ENCODE peak calls at places on chromosomes 4 and X, in five cellular contexts. K is CD8-positive, alpha-beta memory T cell; P is thoracic aorta; O is CD4-positive, CD25-positive, alpha-beta regulatory T cell; Q is left lung. H is an unnamed sample.

GRCh38 chr4:8920969-8921368 is 49.3 kb upstream of the HMX1 start:
- DNase-seq in K (no peak), P (no peak), O (no peak), Q (no peak), H (no peak)

GRCh38 chr4:146114066-146114465 is 61.5 kb upstream of the LSM6 start:
- DNase-seq in K (no peak), P (no peak), O (no peak), Q (no peak), H (no peak)

GRCh38 chr4:8846864-8847263 is 24.8 kb downstream of the HMX1 start:
- DNase-seq in K (no peak), P (no peak), O (no peak), Q (peak; percentile 42), H (no peak)

GRCh38 chr4:92455956-92456355 is 152.2 kb downstream of the GRID2 start:
- DNase-seq in K (no peak), P (no peak), O (no peak), Q (no peak), H (no peak)

GRCh38 chr4:94390804-94391410 is 48.3 kb upstream of the HPGDS start:
- DNase-seq in K (no peak), P (no peak), O (peak; percentile 8), Q (no peak), H (peak; percentile 56)

GRCh38 chr4:2827874-2828751 is 15.5 kb upstream of the ADD1 start:
- DNase-seq in K (no peak), P (no peak), O (no peak), Q (peak; percentile 58), H (no peak)

GRCh38 chr4:120329386-120329785 is 262.7 kb upstream of the MAD2L1 start:
- DNase-seq in K (no peak), P (no peak), O (no peak), Q (no peak), H (no peak)

GRCh38 chr4:75142850-75143249 is 209.9 kb downstream of the PARM1 start:
- DNase-seq in K (no peak), P (no peak), O (no peak), Q (no peak), H (no peak)

GRCh38 chrX:134717698-134718328 is 59.5 kb upstream of the PLAC1 start:
- DNase-seq in K (no peak), P (no peak), O (no peak), Q (no peak), H (peak; percentile 28)

GRCh38 chr4:173420324-173420752 is 21.4 kb upstream of the SCRG1 start:
- DNase-seq in K (no peak), P (no peak), O (peak; percentile 12), Q (no peak), H (peak; percentile 71)

GRCh38 chr4:188403272-188403671 is 264.0 kb downstream of the TRIML1 start:
- DNase-seq in K (no peak), P (no peak), O (no peak), Q (no peak), H (no peak)

GRCh38 chrX:150207733-150208132 is 155.4 kb upstream of the MAMLD1 start:
- DNase-seq in K (no peak), P (no peak), O (no peak), Q (no peak), H (no peak)

GRCh38 chr4:173793937-173794510 is 264.0 kb upstream of the HAND2 start:
- DNase-seq in K (no peak), P (no peak), O (no peak), Q (no peak), H (peak; percentile 46)

GRCh38 chrX:45767021-45767491 is 566.4 kb upstream of the DIPK2B start:
- DNase-seq in K (no peak), P (no peak), O (no peak), Q (no peak), H (peak; percentile 69)

GRCh38 chrX:39813631-39814246 is 284.0 kb downstream of the BCOR start:
- DNase-seq in K (no peak), P (peak; percentile 25), O (no peak), Q (no peak), H (no peak)

GRCh38 chr4:15352508-15352907 is 75.3 kb upstream of the C1QTNF7 start:
- DNase-seq in K (no peak), P (no peak), O (no peak), Q (no peak), H (no peak)

GRCh38 chrX:17442898-17443297 is 67.9 kb downstream of the NHS start:
- DNase-seq in K (no peak), P (no peak), O (no peak), Q (no peak), H (no peak)

GRCh38 chrX:44962944-44963343 is 90.0 kb downstream of the KDM6A start:
- DNase-seq in K (no peak), P (no peak), O (no peak), Q (no peak), H (no peak)

GRCh38 chr4:128810331-128810870 is 901 bp downstream of the JADE1 start:
- DNase-seq in K (no peak), P (no peak), O (no peak), Q (no peak), H (peak; percentile 55)

GRCh38 chrX:119497185-119497584 is 28.9 kb downstream of the SLC25A5 start:
- DNase-seq in K (no peak), P (no peak), O (no peak), Q (no peak), H (no peak)

GRCh38 chr4:56976878-56977320 is 507 bp downstream of the NOA1 start:
- DNase-seq in K (peak; percentile 39), P (no peak), O (peak; percentile 60), Q (peak; percentile 92), H (peak; percentile 55)

GRCh38 chr4:6258741-6259140 is 10.9 kb upstream of the WFS1 start:
- DNase-seq in K (no peak), P (no peak), O (no peak), Q (no peak), H (no peak)

GRCh38 chrX:129720741-129721140 is 18.0 kb upstream of the XPNPEP2 start:
- DNase-seq in K (no peak), P (no peak), O (no peak), Q (no peak), H (no peak)

DNA sequence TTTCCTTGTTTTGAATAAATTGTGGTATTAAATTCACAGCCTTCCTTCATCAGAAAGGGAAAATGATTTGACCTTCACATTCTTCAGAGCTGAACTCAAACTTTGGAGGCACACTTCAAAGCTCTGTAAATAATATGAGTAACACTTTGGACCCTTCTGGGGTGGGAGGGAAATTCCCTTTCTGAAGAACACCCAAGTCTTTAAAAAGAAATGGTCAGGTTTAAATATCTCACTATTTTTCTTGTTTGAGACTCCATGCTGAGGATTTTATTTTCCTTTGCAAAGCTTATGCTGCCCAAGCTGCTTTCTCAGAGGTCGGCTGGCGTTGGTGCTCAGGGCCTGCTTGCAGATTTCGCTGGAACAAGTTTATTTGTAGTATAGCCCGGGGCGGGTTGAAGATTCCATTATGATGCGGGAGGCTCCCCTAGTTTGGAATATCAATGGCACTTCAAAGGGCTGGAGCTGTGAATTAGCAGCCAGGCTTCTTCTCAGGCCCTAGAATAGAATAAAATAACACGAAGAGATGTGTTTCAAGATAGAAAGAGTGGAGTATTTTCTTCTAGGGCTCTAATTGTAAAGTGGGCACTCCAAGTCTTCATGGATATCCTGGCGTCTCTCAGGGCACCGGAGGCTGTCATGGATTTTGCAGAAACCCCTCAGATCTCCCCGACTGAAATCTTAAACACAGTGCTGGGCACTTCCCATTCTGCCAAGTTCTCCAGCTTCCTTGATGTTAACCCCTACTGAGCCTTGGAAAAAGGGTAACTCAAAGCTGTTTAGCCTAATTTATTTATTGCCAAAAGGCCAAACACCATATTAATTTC is 315.6 kb downstream of the GPAT3 start:
- DNase-seq in K (no peak), P (no peak), O (no peak), Q (peak; percentile 29), H (peak; percentile 64)
- H3K4me1 ChIP-seq in K (no peaks in the 10 kb centered on the region), P (no peaks in the 10 kb centered on the region), O (no peaks in the 10 kb centered on the region), Q (no peaks in the 10 kb centered on the region), H (no peaks in the 10 kb centered on the region)

DNA sequence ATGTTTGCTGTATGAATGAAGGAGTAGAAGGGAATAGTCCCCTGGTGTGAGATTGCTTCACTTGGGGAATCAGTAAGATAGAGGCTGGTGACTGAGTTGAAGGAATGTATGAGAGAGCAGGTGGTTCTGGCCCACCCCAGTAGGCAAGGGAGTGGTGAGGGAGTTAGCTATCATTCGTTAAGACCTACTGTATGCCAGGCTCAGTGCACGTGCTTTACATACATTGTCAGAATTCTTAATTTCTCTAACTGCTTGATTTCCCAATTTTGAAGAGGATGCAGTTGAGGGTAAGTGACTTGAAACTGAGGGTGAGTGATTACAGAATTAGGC is 700 bp downstream of the VMA21 start:
- DNase-seq in K (no peak), P (no peak), O (peak; percentile 1), Q (no peak), H (no peak)
- H3K4me3 ChIP-seq in K (peak overlapping the region; percentile 70), P (peak overlapping the region; percentile 88), O (peak overlapping the region; percentile 81), Q (peak overlapping the region; percentile 60), H (peak overlapping the region; percentile 93)

GRCh38 chr4:139454646-139455045 is 725 bp downstream of the RAB33B start:
- DNase-seq in K (no peak), P (no peak), O (no peak), Q (no peak), H (peak; percentile 23)

GRCh38 chr4:139458999-139459398 is 5.1 kb downstream of the RAB33B start:
- DNase-seq in K (no peak), P (no peak), O (no peak), Q (no peak), H (peak; percentile 7)

GRCh38 chr4:139458543-139458942 is 4.6 kb downstream of the RAB33B start:
- DNase-seq in K (no peak), P (no peak), O (no peak), Q (no peak), H (no peak)

GRCh38 chr4:139455187-139455586 is 1.3 kb downstream of the RAB33B start:
- DNase-seq in K (no peak), P (no peak), O (no peak), Q (no peak), H (peak; percentile 7)

GRCh38 chr4:139457318-139457717 is 3.4 kb downstream of the RAB33B start:
- DNase-seq in K (no peak), P (no peak), O (no peak), Q (no peak), H (no peak)
- H3K4me1 ChIP-seq in K (peaks cover 48% of the 10 kb centered on the region), P (peaks cover 47% of the 10 kb centered on the region), O (peaks cover 47% of the 10 kb centered on the region), Q (peaks cover 22% of the 10 kb centered on the region), H (peaks cover 42% of the 10 kb centered on the region)

GRCh38 chrX:54496517-54496852 is 451 bp upstream of the FGD1 start:
- DNase-seq in K (no peak), P (no peak), O (no peak), Q (no peak), H (no peak)
- H3K4me3 ChIP-seq in K (no peak overlapping the region), P (peak overlapping the region; percentile 73), O (no peak overlapping the region), Q (peak overlapping the region; percentile 46), H (peak overlapping the region; percentile 80)

GRCh38 chr4:26050671-26051070 is 136.7 kb downstream of the SMIM20 start:
- DNase-seq in K (no peak), P (no peak), O (no peak), Q (no peak), H (no peak)
- H3K4me1 ChIP-seq in K (no peaks in the 10 kb centered on the region), P (peaks cover 7% of the 10 kb centered on the region), O (no peaks in the 10 kb centered on the region), Q (no peaks in the 10 kb centered on the region), H (peaks cover 39% of the 10 kb centered on the region)